ENCODE peak calls at places on chromosome 22, in ten cellular contexts. H is neural crest cell; E is dermis microvascular lymphatic vessel endothelial cell; I is naive thymus-derived CD4-positive, alpha-beta T cell; Y is stimulated activated CD4-positive, alpha-beta T cell treated with anti-CD3 and anti-CD28 coated beads, Interleukin-2, amount 100 ng/mL, for 4 hours; M is effector memory CD8-positive, alpha-beta T cell; J is T-helper 9 cell; T is activated T-cell treated with anti-CD3 and anti-CD28 coated beads for 1 hour; K is stimulated activated CD8-positive, alpha-beta memory T cell treated with anti-CD3 and anti-CD28 coated beads, Interleukin-15, amount 100 ng/mL, for 4 hours; A is activated CD4-positive, alpha-beta T cell treated with anti-CD3 and anti-CD28 coated beads for 4 hours. Z is an unnamed sample.

GRCh38 chr22:17845790-17846189 is 71.5 kb upstream of the BID start:
- DNase-seq in T (no peak), M (no peak), K (no peak), I (no peak), E (no peak), A (no peak), Y (no peak), J (no peak), H (no peak), Z (no peak)

GRCh38 chr22:30881361-30882180 is 87.0 kb downstream of the MORC2 start:
- DNase-seq in T (no peak), K (no peak), E (no peak), A (no peak), J (no peak), M (no peak), H (no peak), I (no peak), Y (no peak), Z (no peak)

GRCh38 chr22:22666307-22667091 is 22.1 kb downstream of the GGTLC2 start:
- DNase-seq in H (no peak), M (peak), I (no peak), J (no peak), E (peak), Y (no peak), T (no peak), K (no peak), A (no peak), Z (peak)

GRCh38 chr22:38729946-38730345 is 24.2 kb downstream of the GTPBP1 start:
- DNase-seq in Y (no peak), I (no peak), T (no peak), H (no peak), K (no peak), J (no peak), E (no peak), A (no peak), M (no peak), Z (no peak)

GRCh38 chr22:44242946-44243724 is 62.4 kb downstream of the PARVG start:
- DNase-seq in M (no peak), H (no peak), T (no peak), J (no peak), E (no peak), A (no peak), Y (no peak), I (no peak), K (no peak), Z (no peak)

GRCh38 chr22:19523240-19524169 is 705 bp downstream of the CLDN5 start:
- DNase-seq in K (no peak), J (no peak), Y (no peak), T (no peak), M (no peak), H (no peak), A (no peak), I (peak), E (peak), Z (peak)

GRCh38 chr22:37185646-37186227 is 2.3 kb downstream of the C1QTNF6 start:
- DNase-seq in T (no peak), M (no peak), Y (no peak), I (no peak), K (no peak), A (no peak), H (no peak), E (no peak), J (no peak), Z (no peak)

GRCh38 chr22:46604306-46604690 is 15.9 kb upstream of the GRAMD4 start:
- DNase-seq in A (peak), E (no peak), M (peak), I (no peak), J (no peak), T (no peak), K (peak), H (no peak), Y (no peak), Z (no peak)

GRCh38 chr22:37409557-37409956 is 17.7 kb downstream of the ELFN2 start:
- DNase-seq in T (no peak), I (no peak), M (no peak), J (no peak), K (no peak), A (no peak), H (no peak), Y (no peak), E (no peak), Z (no peak)

GRCh38 chr22:49497266-49497665 is 330.4 kb downstream of the BRD1 start:
- DNase-seq in M (no peak), A (no peak), Y (no peak), H (no peak), T (no peak), K (no peak), I (no peak), J (no peak), E (no peak), Z (no peak)

GRCh38 chr22:45709004-45709739 is 37.5 kb downstream of the ATXN10 start:
- DNase-seq in M (no peak), H (no peak), K (no peak), Y (no peak), A (no peak), J (no peak), T (no peak), E (peak), I (no peak), Z (no peak)

GRCh38 chr22:40202225-40202944 is 24.7 kb downstream of the TNRC6B start:
- DNase-seq in I (no peak), E (no peak), A (no peak), H (no peak), M (no peak), J (no peak), Y (no peak), K (no peak), T (no peak), Z (no peak)

GRCh38 chr22:24985824-24986214 is 33.3 kb downstream of the KIAA1671 start:
- DNase-seq in E (peak), A (no peak), M (no peak), K (no peak), H (no peak), T (no peak), J (no peak), Y (no peak), I (no peak), Z (no peak)

GRCh38 chr22:24878969-24879368 is 67.5 kb downstream of the LHFPL7 start:
- DNase-seq in Y (no peak), H (no peak), A (no peak), M (no peak), I (no peak), T (no peak), J (no peak), K (no peak), E (no peak), Z (no peak)

GRCh38 chr22:44424867-44425351 is 73.1 kb downstream of the RTL6 start:
- DNase-seq in Y (no peak), E (no peak), H (no peak), A (no peak), K (no peak), M (no peak), J (no peak), I (no peak), T (no peak), Z (no peak)

GRCh38 chr22:43288807-43289417 is 54.3 kb downstream of the SCUBE1 start:
- DNase-seq in H (no peak), E (no peak), T (no peak), J (no peak), M (no peak), I (no peak), A (no peak), K (no peak), Y (no peak), Z (no peak)

GRCh38 chr22:36409911-36410756 is 22.4 kb upstream of the MYH9 start:
- DNase-seq in H (peak), J (peak), I (peak), Y (peak), K (peak), M (peak), E (peak), A (peak), T (peak), Z (peak)

GRCh38 chr22:47125603-47126002 is 363.2 kb downstream of the TBC1D22A start:
- DNase-seq in I (no peak), Y (no peak), H (no peak), M (no peak), A (no peak), K (no peak), J (no peak), E (peak), T (no peak), Z (no peak)

GRCh38 chr22:50687829-50688228 is 15.2 kb downstream of the SHANK3 start:
- DNase-seq in E (no peak), T (no peak), I (no peak), J (no peak), M (no peak), K (no peak), A (no peak), H (no peak), Y (no peak), Z (no peak)

Z was measured in WTC11.